ENCODE peak calls at places on chromosomes 13 and 19, in seven cellular contexts. M is NCI-H446; G is activated CD8-positive, alpha-beta memory T cell treated with anti-CD3 and anti-CD28 coated beads for 48 hours; Y is T1000; F is left lung; T is AG09309; C is foreskin melanocyte. I is an unnamed sample.

GRCh38 chr13:48902421-48902820 is 73.3 kb upstream of the FNDC3A start:
- DNase-seq in M (no peak), F (no peak), Y (no peak), G (no peak), T (no peak), C (peak), I (no peak)

GRCh38 chr19:17243854-17244617 is 1.7 kb downstream of the NR2F6 start:
- DNase-seq in F (no peak), C (no peak), M (no peak), G (no peak), T (no peak), Y (peak), I (no peak)

GRCh38 chr13:98454389-98454881 is 122.5 kb downstream of the STK24 start:
- DNase-seq in T (peak), M (peak), Y (no peak), F (no peak), C (peak), G (no peak), I (peak)

GRCh38 chr19:2170219-2170618 is 6.5 kb downstream of the DOT1L start:
- DNase-seq in C (no peak), T (no peak), F (no peak), Y (no peak), G (no peak), M (no peak), I (no peak)

GRCh38 chr13:52945348-52945747 is 83.3 kb upstream of the OLFM4 start:
- DNase-seq in C (no peak), T (no peak), F (no peak), M (no peak), Y (no peak), G (no peak), I (no peak)

GRCh38 chr13:113178070-113178895 is 19.8 kb downstream of the PROZ start:
- DNase-seq in G (no peak), T (peak), Y (peak), M (no peak), C (peak), F (no peak), I (no peak)

GRCh38 chr13:44764334-44764733 is 188.2 kb upstream of the TSC22D1 start:
- DNase-seq in F (no peak), C (no peak), M (no peak), G (no peak), Y (no peak), T (no peak), I (no peak)

GRCh38 chr19:7109678-7110289 is 40.3 kb downstream of the ZNF557 start:
- DNase-seq in F (no peak), C (no peak), Y (no peak), G (no peak), T (peak), M (no peak), I (no peak)

GRCh38 chr13:111423168-111423785 is 102.8 kb downstream of the TEX29 start:
- DNase-seq in G (no peak), T (no peak), C (no peak), M (no peak), F (peak), Y (no peak), I (no peak)

GRCh38 chr13:112658807-112659206 is 31.0 kb upstream of the ATP11A start:
- DNase-seq in G (no peak), C (no peak), T (no peak), M (no peak), F (no peak), Y (no peak), I (no peak)

GRCh38 chr19:17075860-17076538 is 422 bp downstream of the MYO9B start:
- DNase-seq in F (peak), M (no peak), Y (no peak), C (no peak), T (no peak), G (no peak), I (no peak)

GRCh38 chr19:21584532-21584931 is 79.1 kb downstream of the ZNF429 start:
- DNase-seq in Y (no peak), F (no peak), C (no peak), M (no peak), T (no peak), G (no peak), I (no peak)

GRCh38 chr19:1223018-1223855 is 14.6 kb downstream of the CBARP start:
- DNase-seq in F (no peak), C (no peak), T (no peak), Y (no peak), M (no peak), G (no peak), I (no peak)

GRCh38 chr19:52991484-52991883 is 22.2 kb upstream of the ERVV-1 start:
- DNase-seq in Y (peak), C (peak), F (no peak), M (no peak), T (peak), G (no peak), I (no peak)

GRCh38 chr19:39444598-39445257 is 654 bp upstream of the SUPT5H start:
- DNase-seq in C (no peak), F (no peak), T (no peak), M (no peak), G (no peak), Y (no peak), I (no peak)

GRCh38 chr13:39729161-39729560 is 73.7 kb downstream of the COG6 start:
- DNase-seq in Y (no peak), T (no peak), G (no peak), F (no peak), M (peak), C (no peak), I (no peak)

GRCh38 chr13:101757446-101758039 is 305.1 kb downstream of the ITGBL1 start:
- DNase-seq in Y (no peak), M (peak), T (peak), G (no peak), F (no peak), C (peak), I (peak)

I was measured in NCI-H1694.